ENCODE peak calls at places on chromosomes 13 and 19, in ten cellular contexts. J, X, V, C, E, G, N, L, K and U are unnamed samples.

GRCh38 chr13:70107125-70107497 is 515 bp upstream of the ATXN8OS start:
- DNase-seq in E (no peak), G (no peak), V (no peak), N (no peak), K (no peak), J (no peak), X (no peak), C (no peak), L (no peak), U (no peak)

GRCh38 chr13:63012016-63012415 is 1596.4 kb upstream of the PCDH20 start:
- DNase-seq in V (no peak), G (no peak), L (no peak), N (no peak), K (no peak), C (no peak), X (no peak), J (no peak), E (no peak), U (no peak)

GRCh38 chr19:41792513-41793413 is 3.6 kb upstream of the CEACAM3 start:
- DNase-seq in G (no peak), X (no peak), C (peak; percentile 60), L (peak; percentile 54), K (peak; percentile 56), E (peak; percentile 38), V (peak; percentile 55), N (peak; percentile 70), J (peak; percentile 68), U (peak; percentile 78)

GRCh38 chr19:34513767-34514166 is 32.2 kb downstream of the WTIP start:
- DNase-seq in L (no peak), J (no peak), E (no peak), X (no peak), N (no peak), C (no peak), K (no peak), V (no peak), G (no peak), U (no peak)

GRCh38 chr13:98141938-98142426 is 912 bp upstream of the FARP1 start:
- DNase-seq in C (no peak), E (no peak), X (no peak), N (no peak), L (no peak), J (peak; percentile 33), K (peak; percentile 9), V (no peak), G (no peak), U (no peak)

GRCh38 chr19:14113762-14114414 is 3.7 kb downstream of the PRKACA start:
- DNase-seq in E (peak; percentile 31), L (no peak), N (peak; percentile 35), C (no peak), G (no peak), K (peak; percentile 49), V (no peak), X (no peak), J (peak; percentile 46), U (peak; percentile 31)

GRCh38 chr13:53165201-53165600 is 136.6 kb downstream of the OLFM4 start:
- DNase-seq in E (no peak), L (no peak), N (no peak), J (no peak), G (no peak), X (no peak), C (no peak), K (no peak), V (no peak), U (no peak)

GRCh38 chr19:1042689-1043511 is 3.0 kb downstream of the ABCA7 start:
- DNase-seq in C (no peak), J (no peak), N (no peak), V (no peak), G (no peak), E (no peak), X (no peak), K (no peak), L (no peak), U (no peak)

GRCh38 chr13:34156841-34157365 is 339.0 kb downstream of the RFC3 start:
- DNase-seq in L (peak; percentile 60), J (peak; percentile 80), G (no peak), V (peak; percentile 92), X (no peak), K (peak; percentile 78), N (peak; percentile 20), C (peak; percentile 97), E (no peak), U (no peak)

GRCh38 chr13:112449545-112449930 is 73.4 kb downstream of the SPACA7 start:
- DNase-seq in C (no peak), X (no peak), E (no peak), V (no peak), K (no peak), G (no peak), J (peak; percentile 19), L (no peak), N (no peak), U (no peak)

GRCh38 chr19:16319466-16319865 is 5.2 kb upstream of the KLF2 start:
- DNase-seq in K (peak; percentile 63), X (no peak), J (no peak), G (no peak), L (no peak), V (peak; percentile 65), E (no peak), N (no peak), C (no peak), U (peak; percentile 30)

GRCh38 chr13:30998548-30999140 is 66.2 kb downstream of the TEX26 start:
- DNase-seq in N (no peak), V (peak; percentile 38), K (no peak), X (no peak), J (no peak), C (peak; percentile 79), L (no peak), E (no peak), G (no peak), U (no peak)

GRCh38 chr19:1373534-1374249 is 10.0 kb upstream of the NDUFS7 start:
- DNase-seq in K (no peak), X (no peak), J (no peak), L (no peak), V (peak; percentile 51), E (no peak), N (no peak), G (no peak), C (no peak), U (no peak)

GRCh38 chr19:343451-343931 is 1.1 kb downstream of the MIER2 start:
- DNase-seq in N (no peak), G (no peak), J (no peak), L (no peak), V (peak; percentile 7), E (no peak), C (no peak), K (no peak), X (no peak), U (peak; percentile 27)

GRCh38 chr19:49712397-49712859 is 21.5 kb downstream of the CPT1C start:
- DNase-seq in E (no peak), X (no peak), N (no peak), J (peak; percentile 37), C (peak; percentile 14), V (peak; percentile 81), K (peak; percentile 32), G (no peak), L (peak; percentile 17), U (peak; percentile 31)

GRCh38 chr13:60869941-60870613 is 473.1 kb downstream of the TDRD3 start:
- DNase-seq in N (no peak), V (no peak), J (no peak), X (no peak), E (no peak), G (no peak), L (no peak), K (no peak), C (no peak), U (no peak)

GRCh38 chr19:2461751-2462634 is 5.2 kb upstream of the LMNB2 start:
- DNase-seq in N (peak; percentile 34), E (peak; percentile 45), G (no peak), X (no peak), V (peak; percentile 73), J (peak; percentile 57), K (no peak), L (peak; percentile 39), C (peak; percentile 39), U (peak; percentile 77)

GRCh38 chr19:4806384-4806783 is 14.8 kb downstream of the FEM1A start:
- DNase-seq in J (no peak), C (no peak), V (no peak), E (no peak), L (no peak), X (no peak), N (no peak), K (no peak), G (no peak), U (no peak)

GRCh38 chr13:100363874-100364273 is 224.7 kb downstream of the GGACT start:
- DNase-seq in E (no peak), C (peak; percentile 61), G (no peak), N (no peak), J (no peak), K (no peak), X (peak; percentile 38), L (no peak), V (no peak), U (no peak)

GRCh38 chr13:42602910-42603309 is 29.0 kb downstream of the TNFSF11 start:
- DNase-seq in N (no peak), X (no peak), K (no peak), V (peak; percentile 10), C (no peak), J (no peak), E (no peak), L (no peak), G (no peak), U (no peak)

GRCh38 chr19:51971624-51972023 is 15.0 kb downstream of the ZNF350 start:
- DNase-seq in K (peak; percentile 37), L (no peak), C (peak; percentile 24), V (peak; percentile 20), J (no peak), G (no peak), X (no peak), E (no peak), N (peak; percentile 14), U (peak; percentile 55)

GRCh38 chr19:28037186-28037585 is 1175.8 kb downstream of the UQCRFS1 start:
- DNase-seq in V (no peak), G (no peak), K (no peak), L (no peak), X (no peak), C (no peak), J (no peak), N (no peak), E (no peak), U (no peak)

GRCh38 chr13:61286148-61286745 is 129.4 kb downstream of the PCDH20 start:
- DNase-seq in K (peak; percentile 44), N (peak; percentile 11), C (no peak), G (no peak), L (no peak), J (no peak), E (no peak), X (peak; percentile 1), V (no peak), U (peak; percentile 8)